ENCODE peak calls at places on chromosomes 13 and 19, in seven cellular contexts. B, J, Y, A, G, E and T are unnamed samples.

GRCh38 chr13:94431569-94431968 is 47.9 kb downstream of the DCT start:
- DNase-seq in Y (no peak), G (no peak), J (no peak), B (no peak), A (no peak), E (peak; percentile 13), T (no peak)

GRCh38 chr19:3480383-3481091 is at the start of gene SMIM24:
- DNase-seq in J (no peak), B (no peak), A (no peak), G (no peak), Y (no peak), E (no peak), T (no peak)

GRCh38 chr13:32917504-32917903 is 98.7 kb upstream of the KL start:
- DNase-seq in Y (no peak), A (no peak), B (no peak), J (no peak), G (no peak), E (peak; percentile 71), T (no peak)

GRCh38 chr19:39341122-39341719 is 1.0 kb upstream of the SAMD4B start:
- DNase-seq in E (peak; percentile 51), A (peak; percentile 27), B (no peak), G (no peak), J (no peak), Y (peak; percentile 67), T (no peak)

GRCh38 chr13:113125506-113126264 is 3.1 kb downstream of the F10 start:
- DNase-seq in Y (peak; percentile 39), B (peak; percentile 14), G (no peak), A (no peak), E (no peak), J (no peak), T (no peak)

GRCh38 chr13:99875391-99875790 is 96.2 kb downstream of the ZIC5 start:
- DNase-seq in B (no peak), J (no peak), A (no peak), G (no peak), Y (no peak), E (no peak), T (no peak)

GRCh38 chr13:73103238-73103637 is 44.4 kb downstream of the KLF5 start:
- DNase-seq in B (no peak), A (no peak), E (no peak), J (no peak), Y (no peak), G (no peak), T (no peak)

GRCh38 chr19:13825489-13826475 is 30.5 kb downstream of the ZSWIM4 start:
- DNase-seq in J (peak; percentile 94), Y (peak; percentile 68), A (no peak), E (peak; percentile 55), B (no peak), G (no peak), T (no peak)

GRCh38 chr19:47646924-47647323 is 38.0 kb downstream of the BICRA start:
- DNase-seq in B (no peak), J (no peak), E (no peak), A (no peak), Y (no peak), G (no peak), T (no peak)

GRCh38 chr13:76455960-76456359 is 430.2 kb downstream of the KCTD12 start:
- DNase-seq in Y (no peak), G (no peak), J (no peak), A (no peak), E (peak; percentile 33), B (no peak), T (no peak)

GRCh38 chr19:19113040-19113541 is 25.2 kb downstream of the TMEM161A start:
- DNase-seq in B (no peak), E (peak; percentile 67), G (no peak), Y (no peak), J (peak; percentile 32), A (no peak), T (no peak)

GRCh38 chr19:49672131-49672919 is 4.7 kb upstream of the PRMT1 start:
- DNase-seq in A (peak; percentile 86), E (peak; percentile 75), G (peak; percentile 50), J (peak; percentile 94), B (peak; percentile 60), Y (peak; percentile 87), T (no peak)

GRCh38 chr13:106381083-106381482 is 154.4 kb downstream of the EFNB2 start:
- DNase-seq in J (peak; percentile 69), A (no peak), Y (no peak), G (no peak), E (no peak), B (no peak), T (no peak)

GRCh38 chr13:59750860-59751259 is 412.9 kb downstream of the DIAPH3 start:
- DNase-seq in Y (no peak), J (peak; percentile 80), A (no peak), G (no peak), E (peak; percentile 9), B (peak; percentile 34), T (no peak)

GRCh38 chr13:46648166-46648607 is 95.2 kb downstream of the LRCH1 start:
- DNase-seq in Y (no peak), A (no peak), E (no peak), J (peak; percentile 51), G (no peak), B (no peak), T (no peak)

GRCh38 chr13:25085125-25085742 is 10.7 kb upstream of the PABPC3 start:
- DNase-seq in E (peak; percentile 61), J (peak; percentile 42), B (no peak), Y (no peak), G (no peak), A (peak; percentile 8), T (no peak)

GRCh38 chr19:5553892-5554291 is 13.9 kb downstream of the TINCR start:
- DNase-seq in J (no peak), G (no peak), A (no peak), B (no peak), E (no peak), Y (no peak), T (no peak)

GRCh38 chr13:111503376-111503775 is 182.9 kb downstream of the TEX29 start:
- DNase-seq in B (no peak), A (no peak), J (no peak), G (no peak), E (no peak), Y (no peak), T (no peak)

GRCh38 chr13:99996177-99996705 is 14.7 kb downstream of the ZIC2 start:
- DNase-seq in Y (no peak), B (no peak), J (no peak), A (no peak), E (no peak), G (no peak), T (no peak)

GRCh38 chr13:29917573-29918091 is 67.2 kb upstream of the UBL3 start:
- DNase-seq in J (no peak), E (peak; percentile 21), G (no peak), Y (no peak), A (no peak), B (no peak), T (no peak)

GRCh38 chr19:10270180-10270615 is 722 bp upstream of the ICAM1 start:
- DNase-seq in A (peak; percentile 88), Y (peak; percentile 87), B (no peak), J (no peak), E (peak; percentile 82), G (peak; percentile 64), T (peak; percentile 89)

GRCh38 chr13:51122868-51123267 is 11.8 kb upstream of the C13orf42 start:
- DNase-seq in Y (no peak), E (no peak), B (no peak), J (peak; percentile 25), G (no peak), A (peak; percentile 23), T (no peak)

GRCh38 chr13:99178636-99179035 is 22.0 kb upstream of the UBAC2 start:
- DNase-seq in E (no peak), Y (no peak), J (peak; percentile 54), G (no peak), B (no peak), A (no peak), T (no peak)

GRCh38 chr13:100733261-100733660 is 58.7 kb upstream of the TMTC4 start:
- DNase-seq in G (no peak), J (no peak), B (no peak), E (no peak), Y (no peak), A (no peak), T (no peak)

GRCh38 chr19:16070366-16070990 is 5.8 kb upstream of the TPM4 start:
- DNase-seq in G (peak; percentile 63), J (no peak), A (peak; percentile 80), B (no peak), Y (peak; percentile 89), E (no peak), T (peak; percentile 88)

GRCh38 chr19:18317998-18318800 is 4.7 kb downstream of the LSM4 start:
- DNase-seq in G (no peak), B (no peak), J (no peak), E (no peak), Y (no peak), A (peak; percentile 64), T (no peak)

GRCh38 chr19:50003810-50004419 is 21.3 kb downstream of the VRK3 start:
- DNase-seq in E (peak; percentile 97), B (no peak), A (peak; percentile 49), G (no peak), Y (peak; percentile 90), J (no peak), T (no peak)

GRCh38 chr19:4967738-4968461 is 1.0 kb upstream of the KDM4B start:
- DNase-seq in J (no peak), A (no peak), E (peak; percentile 60), B (no peak), G (no peak), Y (no peak), T (no peak)

GRCh38 chr13:43107780-43108179 is 84.4 kb downstream of the DNAJC15 start:
- DNase-seq in E (peak; percentile 37), J (no peak), G (no peak), B (no peak), Y (no peak), A (no peak), T (no peak)

GRCh38 chr13:25943666-25944065 is 108.2 kb downstream of the SHISA2 start:
- DNase-seq in J (no peak), B (no peak), E (peak; percentile 12), Y (no peak), G (no peak), A (no peak), T (no peak)

GRCh38 chr13:43626994-43627393 is 159.8 kb downstream of the ENOX1 start:
- DNase-seq in E (no peak), A (no peak), G (no peak), J (no peak), Y (no peak), B (no peak), T (no peak)

GRCh38 chr13:25602206-25602605 is 230.4 kb downstream of the ATP8A2 start:
- DNase-seq in J (peak; percentile 42), G (no peak), B (no peak), Y (no peak), A (no peak), E (no peak), T (no peak)

GRCh38 chr19:16589917-16590316 is 17.7 kb upstream of the SLC35E1 start:
- DNase-seq in J (no peak), G (no peak), B (no peak), A (no peak), E (no peak), Y (no peak), T (no peak)

GRCh38 chr13:95160112-95160906 is 140.9 kb downstream of the ABCC4 start:
- DNase-seq in G (no peak), E (no peak), B (no peak), A (no peak), Y (no peak), J (no peak), T (no peak)

GRCh38 chr13:26202365-26202972 is 19.6 kb downstream of the RNF6 start:
- DNase-seq in B (no peak), Y (no peak), A (no peak), J (no peak), E (no peak), G (no peak), T (no peak)

GRCh38 chr19:48821633-48822032 is 10.8 kb upstream of the BCAT2 start:
- DNase-seq in E (no peak), B (no peak), G (no peak), Y (no peak), J (no peak), A (no peak), T (no peak)

GRCh38 chr13:43792456-43792855 is 5.7 kb upstream of the ENOX1 start:
- DNase-seq in J (no peak), A (no peak), G (no peak), E (no peak), B (no peak), Y (no peak), T (no peak)

GRCh38 chr19:54430306-54431254 is 15.3 kb downstream of the TTYH1 start:
- DNase-seq in A (peak; percentile 69), E (peak; percentile 17), B (peak; percentile 64), Y (no peak), G (peak; percentile 31), J (peak; percentile 80), T (no peak)